ENCODE peak calls at places on chromosomes 2 and 18, in five cellular contexts. J is kidney epithelial cell, S is T-helper 9 cell, N is GM23248, Q is HuH-7. E is an unnamed sample.
A peak's percentile ranks its signal among the peaks of the same experiment; 100 is the strongest.

GRCh38 chr18:36580874-36581750 is 247.7 kb downstream of the TPGS2 start:
- DNase-seq in Q (no peak), N (peak; percentile 88), J (peak; percentile 32), S (no peak), E (no peak)

GRCh38 chr18:2050016-2050415 is 521.3 kb downstream of the METTL4 start:
- DNase-seq in Q (no peak), S (no peak), J (peak; percentile 56), N (no peak), E (no peak)

GRCh38 chr2:50125230-50125629 is 906.7 kb downstream of the NRXN1 start:
- DNase-seq in S (no peak), J (no peak), N (no peak), Q (no peak), E (no peak)

GRCh38 chr2:19574788-19575260 is 216.4 kb upstream of the OSR1 start:
- DNase-seq in Q (no peak), S (no peak), J (no peak), N (peak; percentile 84), E (no peak)

GRCh38 chr2:44974064-44974715 is 32.7 kb downstream of the SIX3 start:
- DNase-seq in N (peak; percentile 80), J (no peak), Q (peak; percentile 63), S (no peak), E (peak; percentile 57)

GRCh38 chr2:78817430-78817829 is 208.1 kb upstream of the REG3G start:
- DNase-seq in N (no peak), S (no peak), Q (no peak), J (no peak), E (no peak)

GRCh38 chr18:3450358-3451107 is 561 bp downstream of the TGIF1 start:
- DNase-seq in Q (no peak), J (no peak), N (peak; percentile 85), S (peak; percentile 68), E (no peak)

GRCh38 chr2:240569998-240570530 is 1.8 kb downstream of the RNPEPL1 start:
- DNase-seq in J (no peak), Q (no peak), S (no peak), N (no peak), E (no peak)

GRCh38 chr18:23746851-23747250 is 57.6 kb downstream of the LAMA3 start:
- DNase-seq in J (no peak), Q (no peak), S (no peak), N (no peak), E (no peak)

GRCh38 chr2:223511168-223511567 is 91.0 kb downstream of the SCG2 start:
- DNase-seq in N (no peak), J (no peak), S (no peak), Q (no peak), E (no peak)

GRCh38 chr2:20514596-20515269 is 67.9 kb downstream of the RHOB start:
- DNase-seq in J (peak; percentile 93), Q (no peak), S (no peak), N (peak; percentile 98), E (peak; percentile 77)

GRCh38 chr2:30188292-30188691 is 41.5 kb downstream of the YPEL5 start:
- DNase-seq in J (no peak), S (no peak), Q (no peak), N (no peak), E (no peak)

GRCh38 chr2:18849841-18850578 is 260.6 kb upstream of the NT5C1B start:
- DNase-seq in N (no peak), Q (no peak), J (no peak), S (no peak), E (no peak)

GRCh38 chr18:35692866-35693265 is 111.3 kb downstream of the GALNT1 start:
- DNase-seq in J (no peak), Q (no peak), N (no peak), S (no peak), E (no peak)

GRCh38 chr2:29114514-29114840 is 738 bp upstream of the CLIP4 start:
- DNase-seq in Q (no peak), S (no peak), N (peak; percentile 48), J (no peak), E (no peak)

GRCh38 chr18:26479686-26480079 is 68.7 kb downstream of the KCTD1 start:
- DNase-seq in J (no peak), N (peak; percentile 43), S (no peak), Q (no peak), E (no peak)

GRCh38 chr18:24009651-24010333 is 4.8 kb upstream of the TTC39C start:
- DNase-seq in N (no peak), S (no peak), Q (no peak), J (no peak), E (no peak)

GRCh38 chr2:36663851-36664715 is 32.4 kb upstream of the VIT start:
- DNase-seq in S (no peak), N (peak; percentile 86), J (peak; percentile 31), Q (no peak), E (peak; percentile 26)

GRCh38 chr18:48842259-48843061 is 108.3 kb downstream of the SMAD7 start:
- DNase-seq in J (peak; percentile 68), N (no peak), Q (peak; percentile 29), S (peak; percentile 29), E (no peak)

GRCh38 chr2:165957030-165957675 is 3.6 kb upstream of the TTC21B start:
- DNase-seq in J (no peak), Q (no peak), S (no peak), N (no peak), E (no peak)

GRCh38 chr2:201909348-201909747 is 103.0 kb downstream of the CDK15 start:
- DNase-seq in N (peak; percentile 85), Q (no peak), J (peak; percentile 47), S (no peak), E (no peak)

GRCh38 chr2:8225798-8226197 is 456.1 kb upstream of the ID2 start:
- DNase-seq in S (no peak), J (no peak), N (no peak), Q (no peak), E (no peak)

E was measured in keratinocyte.